ENCODE peak calls at places on chromosomes 3 and 15, in nine cellular contexts. Z is non-pigmented ciliary epithelial cell; P is left cardiac atrium; V is T1000; H is AG08396; I is stimulated activated CD8-positive, alpha-beta memory T cell treated with anti-CD3 and anti-CD28 coated beads, Interleukin-2, amount 100 ng/mL, for 1 hour; E is GM20000; D is endothelial cell; L is astrocyte of the spinal cord. J is an unnamed sample.

GRCh38 chr15:62612771-62613170 is 429.8 kb upstream of the TPM1 start:
- DNase-seq in Z (no peak), P (no peak), V (no peak), H (no peak), I (no peak), E (no peak), D (no peak), L (no peak), J (no peak)

GRCh38 chr15:31306036-31306425 is 20.6 kb upstream of the KLF13 start:
- DNase-seq in Z (no peak), P (no peak), V (no peak), H (peak), I (no peak), E (peak), D (no peak), L (no peak), J (peak)

GRCh38 chr3:196493292-196493691 is 10.3 kb downstream of the RNF168 start:
- DNase-seq in Z (no peak), P (no peak), V (no peak), H (no peak), I (no peak), E (no peak), D (no peak), L (no peak), J (no peak)

GRCh38 chr15:31469801-31470545 is 143.3 kb downstream of the KLF13 start:
- DNase-seq in Z (no peak), P (no peak), V (no peak), H (no peak), I (no peak), E (no peak), D (no peak), L (no peak), J (no peak)

GRCh38 chr3:9855594-9855993 is 11.8 kb upstream of the RPUSD3 start:
- DNase-seq in Z (no peak), P (no peak), V (no peak), H (no peak), I (no peak), E (no peak), D (no peak), L (no peak), J (no peak)

GRCh38 chr3:36904641-36905040 is 40.2 kb downstream of the TRANK1 start:
- DNase-seq in Z (no peak), P (peak), V (no peak), H (peak), I (no peak), E (peak), D (no peak), L (no peak), J (peak)

GRCh38 chr3:14524311-14524711 is 15.8 kb downstream of the GRIP2 start:
- DNase-seq in Z (no peak), P (peak), V (no peak), H (no peak), I (no peak), E (no peak), D (no peak), L (no peak), J (no peak)

GRCh38 chr3:33991673-33992072 is 193.2 kb downstream of the PDCD6IP start:
- DNase-seq in Z (no peak), P (no peak), V (no peak), H (no peak), I (no peak), E (no peak), D (no peak), L (no peak), J (no peak)

GRCh38 chr3:43909149-43909548 is 218.4 kb downstream of the ABHD5 start:
- DNase-seq in Z (no peak), P (peak), V (no peak), H (no peak), I (no peak), E (no peak), D (no peak), L (no peak), J (no peak)

GRCh38 chr3:126523745-126524428 is at the start of gene CHST13:
- DNase-seq in Z (no peak), P (peak), V (no peak), H (peak), I (no peak), E (no peak), D (peak), L (peak), J (peak)

GRCh38 chr3:10356461-10356897 is 35.6 kb upstream of the SEC13 start:
- DNase-seq in Z (no peak), P (no peak), V (no peak), H (no peak), I (no peak), E (no peak), D (no peak), L (peak), J (no peak)

GRCh38 chr3:16482770-16483531 is 30.5 kb downstream of the RFTN1 start:
- DNase-seq in Z (no peak), P (peak), V (no peak), H (no peak), I (peak), E (peak), D (no peak), L (no peak), J (no peak)

GRCh38 chr15:66870880-66871388 is 168.9 kb downstream of the SMAD6 start:
- DNase-seq in Z (no peak), P (no peak), V (no peak), H (no peak), I (no peak), E (no peak), D (no peak), L (no peak), J (no peak)

GRCh38 chr15:61173899-61174689 is 55.0 kb downstream of the RORA start:
- DNase-seq in Z (no peak), P (no peak), V (no peak), H (no peak), I (no peak), E (no peak), D (no peak), L (no peak), J (no peak)

GRCh38 chr15:55710286-55710685 is 32.7 kb downstream of the PRTG start:
- DNase-seq in Z (no peak), P (no peak), V (no peak), H (no peak), I (no peak), E (no peak), D (no peak), L (no peak), J (no peak)

GRCh38 chr15:74778599-74778970 is 3.3 kb upstream of the CSK start:
- DNase-seq in Z (no peak), P (no peak), V (no peak), H (no peak), I (no peak), E (no peak), D (no peak), L (no peak), J (no peak)

GRCh38 chr15:99682455-99682854 is 50.8 kb downstream of the LYSMD4 start:
- DNase-seq in Z (peak), P (no peak), V (no peak), H (peak), I (no peak), E (no peak), D (no peak), L (peak), J (no peak)

GRCh38 chr3:64687781-64688515 is at the start of gene ADAMTS9:
- DNase-seq in Z (no peak), P (peak), V (peak), H (peak), I (no peak), E (no peak), D (peak), L (peak), J (peak)